ENCODE peak calls at places on chromosome 6, in seven cellular contexts. One of them, this sample, is unnamed.

GRCh38 chr6:71649893-71650292 is 236.5 kb upstream of the RIMS1 start:
- DNase-seq in activated T-helper 1 cell treated with anti-CD3 and anti-CD28 coated beads, Interleukin-2, amount 50 U/mL, for 16 hours: no peak
- DNase-seq in stimulated activated CD4-positive, alpha-beta T cell treated with anti-CD3 and anti-CD28 coated beads, Interleukin-1b, Interleukin-23, amount 100 ng/mL, for 24 hours: no peak
- DNase-seq in fibroblast of lung: no peak
- DNase-seq in A549: no peak
- DNase-seq in NCI-H1092 treated with DMSO at 0.1 percent for 48 hours: no peak
- DNase-seq in fibroblast of the conjunctiva: no peak
- DNase-seq in this sample: no peak

GRCh38 chr6:140178550-140179334 is 804.3 kb upstream of the CITED2 start:
- DNase-seq in NCI-H1092 treated with DMSO at 0.1 percent for 48 hours: no peak
- DNase-seq in stimulated activated CD4-positive, alpha-beta T cell treated with anti-CD3 and anti-CD28 coated beads, Interleukin-1b, Interleukin-23, amount 100 ng/mL, for 24 hours: no peak
- DNase-seq in activated T-helper 1 cell treated with anti-CD3 and anti-CD28 coated beads, Interleukin-2, amount 50 U/mL, for 16 hours: no peak
- DNase-seq in fibroblast of the conjunctiva: peak
- DNase-seq in fibroblast of lung: peak
- DNase-seq in A549: no peak
- DNase-seq in this sample: peak

GRCh38 chr6:79413562-79414002 is 123.6 kb downstream of the LCA5 start:
- DNase-seq in stimulated activated CD4-positive, alpha-beta T cell treated with anti-CD3 and anti-CD28 coated beads, Interleukin-1b, Interleukin-23, amount 100 ng/mL, for 24 hours: no peak
- DNase-seq in fibroblast of the conjunctiva: peak
- DNase-seq in fibroblast of lung: peak
- DNase-seq in activated T-helper 1 cell treated with anti-CD3 and anti-CD28 coated beads, Interleukin-2, amount 50 U/mL, for 16 hours: no peak
- DNase-seq in NCI-H1092 treated with DMSO at 0.1 percent for 48 hours: no peak
- DNase-seq in A549: no peak
- DNase-seq in this sample: peak

GRCh38 chr6:25403150-25403549 is 124.0 kb downstream of the CARMIL1 start:
- DNase-seq in fibroblast of the conjunctiva: no peak
- DNase-seq in stimulated activated CD4-positive, alpha-beta T cell treated with anti-CD3 and anti-CD28 coated beads, Interleukin-1b, Interleukin-23, amount 100 ng/mL, for 24 hours: no peak
- DNase-seq in fibroblast of lung: no peak
- DNase-seq in NCI-H1092 treated with DMSO at 0.1 percent for 48 hours: no peak
- DNase-seq in activated T-helper 1 cell treated with anti-CD3 and anti-CD28 coated beads, Interleukin-2, amount 50 U/mL, for 16 hours: no peak
- DNase-seq in A549: no peak
- DNase-seq in this sample: no peak

GRCh38 chr6:80637312-80637711 is 530.8 kb downstream of the BCKDHB start:
- DNase-seq in NCI-H1092 treated with DMSO at 0.1 percent for 48 hours: no peak
- DNase-seq in activated T-helper 1 cell treated with anti-CD3 and anti-CD28 coated beads, Interleukin-2, amount 50 U/mL, for 16 hours: no peak
- DNase-seq in fibroblast of the conjunctiva: no peak
- DNase-seq in A549: no peak
- DNase-seq in fibroblast of lung: peak
- DNase-seq in stimulated activated CD4-positive, alpha-beta T cell treated with anti-CD3 and anti-CD28 coated beads, Interleukin-1b, Interleukin-23, amount 100 ng/mL, for 24 hours: no peak
- DNase-seq in this sample: peak

GRCh38 chr6:132228894-132229293 is 172.4 kb downstream of the MOXD1 start:
- DNase-seq in stimulated activated CD4-positive, alpha-beta T cell treated with anti-CD3 and anti-CD28 coated beads, Interleukin-1b, Interleukin-23, amount 100 ng/mL, for 24 hours: no peak
- DNase-seq in fibroblast of the conjunctiva: no peak
- DNase-seq in activated T-helper 1 cell treated with anti-CD3 and anti-CD28 coated beads, Interleukin-2, amount 50 U/mL, for 16 hours: no peak
- DNase-seq in fibroblast of lung: peak
- DNase-seq in NCI-H1092 treated with DMSO at 0.1 percent for 48 hours: no peak
- DNase-seq in A549: no peak
- DNase-seq in this sample: no peak

GRCh38 chr6:107870379-107870778 is 46.3 kb upstream of the SCML4 start:
- DNase-seq in A549: no peak
- DNase-seq in fibroblast of lung: peak
- DNase-seq in NCI-H1092 treated with DMSO at 0.1 percent for 48 hours: no peak
- DNase-seq in activated T-helper 1 cell treated with anti-CD3 and anti-CD28 coated beads, Interleukin-2, amount 50 U/mL, for 16 hours: no peak
- DNase-seq in fibroblast of the conjunctiva: no peak
- DNase-seq in stimulated activated CD4-positive, alpha-beta T cell treated with anti-CD3 and anti-CD28 coated beads, Interleukin-1b, Interleukin-23, amount 100 ng/mL, for 24 hours: no peak
- DNase-seq in this sample: no peak

GRCh38 chr6:37741757-37742400 is 44.2 kb upstream of the MDGA1 start:
- DNase-seq in A549: peak
- DNase-seq in activated T-helper 1 cell treated with anti-CD3 and anti-CD28 coated beads, Interleukin-2, amount 50 U/mL, for 16 hours: no peak
- DNase-seq in stimulated activated CD4-positive, alpha-beta T cell treated with anti-CD3 and anti-CD28 coated beads, Interleukin-1b, Interleukin-23, amount 100 ng/mL, for 24 hours: no peak
- DNase-seq in fibroblast of the conjunctiva: no peak
- DNase-seq in NCI-H1092 treated with DMSO at 0.1 percent for 48 hours: no peak
- DNase-seq in fibroblast of lung: no peak
- DNase-seq in this sample: no peak

GRCh38 chr6:127914240-127914639 is 13.4 kb upstream of the THEMIS start:
- DNase-seq in fibroblast of the conjunctiva: no peak
- DNase-seq in A549: no peak
- DNase-seq in NCI-H1092 treated with DMSO at 0.1 percent for 48 hours: no peak
- DNase-seq in stimulated activated CD4-positive, alpha-beta T cell treated with anti-CD3 and anti-CD28 coated beads, Interleukin-1b, Interleukin-23, amount 100 ng/mL, for 24 hours: no peak
- DNase-seq in activated T-helper 1 cell treated with anti-CD3 and anti-CD28 coated beads, Interleukin-2, amount 50 U/mL, for 16 hours: no peak
- DNase-seq in fibroblast of lung: peak
- DNase-seq in this sample: no peak

GRCh38 chr6:157533397-157533814 is 152.4 kb downstream of the ZDHHC14 start:
- DNase-seq in NCI-H1092 treated with DMSO at 0.1 percent for 48 hours: no peak
- DNase-seq in fibroblast of lung: no peak
- DNase-seq in A549: no peak
- DNase-seq in stimulated activated CD4-positive, alpha-beta T cell treated with anti-CD3 and anti-CD28 coated beads, Interleukin-1b, Interleukin-23, amount 100 ng/mL, for 24 hours: no peak
- DNase-seq in activated T-helper 1 cell treated with anti-CD3 and anti-CD28 coated beads, Interleukin-2, amount 50 U/mL, for 16 hours: no peak
- DNase-seq in fibroblast of the conjunctiva: no peak
- DNase-seq in this sample: no peak

GRCh38 chr6:28985396-28986164 is 19.5 kb downstream of the ZNF311 start:
- DNase-seq in stimulated activated CD4-positive, alpha-beta T cell treated with anti-CD3 and anti-CD28 coated beads, Interleukin-1b, Interleukin-23, amount 100 ng/mL, for 24 hours: no peak
- DNase-seq in fibroblast of lung: peak
- DNase-seq in A549: peak
- DNase-seq in activated T-helper 1 cell treated with anti-CD3 and anti-CD28 coated beads, Interleukin-2, amount 50 U/mL, for 16 hours: no peak
- DNase-seq in fibroblast of the conjunctiva: peak
- DNase-seq in NCI-H1092 treated with DMSO at 0.1 percent for 48 hours: peak
- DNase-seq in this sample: peak

GRCh38 chr6:24431045-24431451 is 28.3 kb downstream of the MRS2 start:
- DNase-seq in fibroblast of lung: peak
- DNase-seq in fibroblast of the conjunctiva: no peak
- DNase-seq in NCI-H1092 treated with DMSO at 0.1 percent for 48 hours: no peak
- DNase-seq in stimulated activated CD4-positive, alpha-beta T cell treated with anti-CD3 and anti-CD28 coated beads, Interleukin-1b, Interleukin-23, amount 100 ng/mL, for 24 hours: no peak
- DNase-seq in activated T-helper 1 cell treated with anti-CD3 and anti-CD28 coated beads, Interleukin-2, amount 50 U/mL, for 16 hours: no peak
- DNase-seq in A549: peak
- DNase-seq in this sample: no peak

GRCh38 chr6:53375851-53376250 is 27.1 kb upstream of the ELOVL5 start:
- DNase-seq in fibroblast of the conjunctiva: no peak
- DNase-seq in A549: no peak
- DNase-seq in activated T-helper 1 cell treated with anti-CD3 and anti-CD28 coated beads, Interleukin-2, amount 50 U/mL, for 16 hours: no peak
- DNase-seq in fibroblast of lung: no peak
- DNase-seq in stimulated activated CD4-positive, alpha-beta T cell treated with anti-CD3 and anti-CD28 coated beads, Interleukin-1b, Interleukin-23, amount 100 ng/mL, for 24 hours: no peak
- DNase-seq in NCI-H1092 treated with DMSO at 0.1 percent for 48 hours: no peak
- DNase-seq in this sample: no peak

GRCh38 chr6:98343004-98343403 is 491.4 kb upstream of the POU3F2 start:
- DNase-seq in stimulated activated CD4-positive, alpha-beta T cell treated with anti-CD3 and anti-CD28 coated beads, Interleukin-1b, Interleukin-23, amount 100 ng/mL, for 24 hours: no peak
- DNase-seq in activated T-helper 1 cell treated with anti-CD3 and anti-CD28 coated beads, Interleukin-2, amount 50 U/mL, for 16 hours: no peak
- DNase-seq in A549: no peak
- DNase-seq in fibroblast of the conjunctiva: no peak
- DNase-seq in NCI-H1092 treated with DMSO at 0.1 percent for 48 hours: no peak
- DNase-seq in fibroblast of lung: peak
- DNase-seq in this sample: no peak

GRCh38 chr6:17381429-17382147 is 11.8 kb upstream of the CAP2 start:
- DNase-seq in A549: peak
- DNase-seq in fibroblast of the conjunctiva: no peak
- DNase-seq in NCI-H1092 treated with DMSO at 0.1 percent for 48 hours: no peak
- DNase-seq in stimulated activated CD4-positive, alpha-beta T cell treated with anti-CD3 and anti-CD28 coated beads, Interleukin-1b, Interleukin-23, amount 100 ng/mL, for 24 hours: no peak
- DNase-seq in activated T-helper 1 cell treated with anti-CD3 and anti-CD28 coated beads, Interleukin-2, amount 50 U/mL, for 16 hours: no peak
- DNase-seq in fibroblast of lung: peak
- DNase-seq in this sample: peak

GRCh38 chr6:27940766-27941165 is 16.3 kb upstream of the OR2B6 start:
- DNase-seq in fibroblast of lung: no peak
- DNase-seq in stimulated activated CD4-positive, alpha-beta T cell treated with anti-CD3 and anti-CD28 coated beads, Interleukin-1b, Interleukin-23, amount 100 ng/mL, for 24 hours: no peak
- DNase-seq in activated T-helper 1 cell treated with anti-CD3 and anti-CD28 coated beads, Interleukin-2, amount 50 U/mL, for 16 hours: no peak
- DNase-seq in fibroblast of the conjunctiva: no peak
- DNase-seq in A549: no peak
- DNase-seq in NCI-H1092 treated with DMSO at 0.1 percent for 48 hours: no peak
- DNase-seq in this sample: no peak

GRCh38 chr6:38349795-38350194 is 289.9 kb downstream of the BTBD9 start:
- DNase-seq in A549: no peak
- DNase-seq in fibroblast of the conjunctiva: no peak
- DNase-seq in NCI-H1092 treated with DMSO at 0.1 percent for 48 hours: no peak
- DNase-seq in stimulated activated CD4-positive, alpha-beta T cell treated with anti-CD3 and anti-CD28 coated beads, Interleukin-1b, Interleukin-23, amount 100 ng/mL, for 24 hours: no peak
- DNase-seq in fibroblast of lung: peak
- DNase-seq in activated T-helper 1 cell treated with anti-CD3 and anti-CD28 coated beads, Interleukin-2, amount 50 U/mL, for 16 hours: no peak
- DNase-seq in this sample: peak

GRCh38 chr6:7846971-7847818 is 63.4 kb downstream of the TXNDC5 start:
- DNase-seq in activated T-helper 1 cell treated with anti-CD3 and anti-CD28 coated beads, Interleukin-2, amount 50 U/mL, for 16 hours: no peak
- DNase-seq in fibroblast of lung: peak
- DNase-seq in NCI-H1092 treated with DMSO at 0.1 percent for 48 hours: no peak
- DNase-seq in fibroblast of the conjunctiva: peak
- DNase-seq in stimulated activated CD4-positive, alpha-beta T cell treated with anti-CD3 and anti-CD28 coated beads, Interleukin-1b, Interleukin-23, amount 100 ng/mL, for 24 hours: no peak
- DNase-seq in A549: no peak
- DNase-seq in this sample: peak

GRCh38 chr6:150004101-150004782 is 21.1 kb downstream of the RAET1L start:
- DNase-seq in fibroblast of the conjunctiva: no peak
- DNase-seq in fibroblast of lung: no peak
- DNase-seq in NCI-H1092 treated with DMSO at 0.1 percent for 48 hours: no peak
- DNase-seq in A549: no peak
- DNase-seq in activated T-helper 1 cell treated with anti-CD3 and anti-CD28 coated beads, Interleukin-2, amount 50 U/mL, for 16 hours: no peak
- DNase-seq in stimulated activated CD4-positive, alpha-beta T cell treated with anti-CD3 and anti-CD28 coated beads, Interleukin-1b, Interleukin-23, amount 100 ng/mL, for 24 hours: no peak
- DNase-seq in this sample: no peak

GRCh38 chr6:83160167-83160566 is 32.9 kb downstream of the PGM3 start:
- DNase-seq in fibroblast of the conjunctiva: no peak
- DNase-seq in stimulated activated CD4-positive, alpha-beta T cell treated with anti-CD3 and anti-CD28 coated beads, Interleukin-1b, Interleukin-23, amount 100 ng/mL, for 24 hours: no peak
- DNase-seq in fibroblast of lung: no peak
- DNase-seq in NCI-H1092 treated with DMSO at 0.1 percent for 48 hours: no peak
- DNase-seq in activated T-helper 1 cell treated with anti-CD3 and anti-CD28 coated beads, Interleukin-2, amount 50 U/mL, for 16 hours: no peak
- DNase-seq in A549: no peak
- DNase-seq in this sample: no peak

GRCh38 chr6:21972516-21972915 is 324.3 kb downstream of the PRL start:
- DNase-seq in fibroblast of lung: peak
- DNase-seq in A549: no peak
- DNase-seq in stimulated activated CD4-positive, alpha-beta T cell treated with anti-CD3 and anti-CD28 coated beads, Interleukin-1b, Interleukin-23, amount 100 ng/mL, for 24 hours: no peak
- DNase-seq in activated T-helper 1 cell treated with anti-CD3 and anti-CD28 coated beads, Interleukin-2, amount 50 U/mL, for 16 hours: no peak
- DNase-seq in NCI-H1092 treated with DMSO at 0.1 percent for 48 hours: no peak
- DNase-seq in fibroblast of the conjunctiva: no peak
- DNase-seq in this sample: no peak